ENCODE peak calls at places on chromosome 22, in four cellular contexts. J is activated CD4-positive, alpha-beta T cell treated with anti-CD3 and anti-CD28 coated beads for 24 hours; V is natural killer cell; D is NT2/D1. S is an unnamed sample.

GRCh38 chr22:29689872-29690213 is 30.0 kb upstream of the CABP7 start:
- DNase-seq in V (no peak), D (peak; percentile 38), J (peak; percentile 12), S (peak; percentile 86)

GRCh38 chr22:46862418-46863324 is 100.2 kb downstream of the TBC1D22A start:
- DNase-seq in V (no peak), J (no peak), D (no peak), S (no peak)

GRCh38 chr22:49953680-49954344 is 6.8 kb upstream of the PIM3 start:
- DNase-seq in J (no peak), D (no peak), V (no peak), S (no peak)

GRCh38 chr22:37063436-37064420 is 12.2 kb downstream of the KCTD17 start:
- DNase-seq in V (no peak), J (no peak), D (no peak), S (no peak)

GRCh38 chr22:45358127-45358526 is 48.4 kb downstream of the FAM118A start:
- DNase-seq in V (no peak), D (no peak), J (no peak), S (no peak)

GRCh38 chr22:29690481-29690880 is 29.3 kb upstream of the CABP7 start:
- DNase-seq in D (no peak), V (no peak), J (no peak), S (no peak)

GRCh38 chr22:50676211-50676636 is 3.6 kb downstream of the SHANK3 start:
- DNase-seq in J (no peak), V (no peak), D (no peak), S (no peak)

GRCh38 chr22:19870153-19871022 is 15.7 kb upstream of the GNB1L start:
- DNase-seq in V (peak; percentile 10), J (no peak), D (no peak), S (no peak)

GRCh38 chr22:38858492-38858891 is 13.5 kb downstream of the CBX6 start:
- DNase-seq in J (no peak), D (no peak), V (no peak), S (no peak)

GRCh38 chr22:31243339-31244043 is 31.4 kb downstream of the LIMK2 start:
- DNase-seq in V (no peak), J (no peak), D (no peak), S (no peak)

GRCh38 chr22:39520874-39521857 is 804 bp downstream of the ATF4 start:
- DNase-seq in V (peak; percentile 71), J (peak; percentile 57), D (no peak), S (no peak)

GRCh38 chr22:48968201-48968959 is 859.3 kb downstream of the BRD1 start:
- DNase-seq in J (no peak), D (no peak), V (peak; percentile 11), S (no peak)

GRCh38 chr22:23984430-23984829 is 4.5 kb downstream of the GSTT2 start:
- DNase-seq in V (no peak), D (peak; percentile 16), J (no peak), S (no peak)

GRCh38 chr22:39723899-39724351 is 153.4 kb downstream of the CACNA1I start:
- DNase-seq in V (peak; percentile 11), J (no peak), D (no peak), S (no peak)

GRCh38 chr22:33124471-33124870 is 66.3 kb upstream of the SYN3 start:
- DNase-seq in D (no peak), V (no peak), J (no peak), S (no peak)

GRCh38 chr22:33917744-33918406 is 2.4 kb downstream of the LARGE1 start:
- DNase-seq in D (no peak), V (no peak), J (no peak), S (no peak)

GRCh38 chr22:28094831-28095230 is 175.8 kb upstream of the PITPNB start:
- DNase-seq in V (no peak), J (no peak), D (no peak), S (no peak)

GRCh38 chr22:39149915-39150847 is 2.3 kb downstream of the CBX7 start:
- DNase-seq in J (no peak), D (no peak), V (no peak), S (no peak)

GRCh38 chr22:39663751-39664150 is 93.2 kb downstream of the CACNA1I start:
- DNase-seq in V (no peak), D (no peak), J (no peak), S (no peak)

GRCh38 chr22:19888131-19888746 is 33.6 kb upstream of the GNB1L start:
- DNase-seq in D (no peak), J (no peak), V (no peak), S (no peak)

GRCh38 chr22:42340695-42341383 is 70.4 kb upstream of the TCF20 start:
- DNase-seq in D (no peak), J (no peak), V (no peak), S (no peak)